ENCODE peak calls at places on chromosomes 2 and 18, in seven cellular contexts. One of them, this sample, is unnamed.

GRCh38 chr2:64394174-64394573 is 59.8 kb upstream of the LGALSL start:
- DNase-seq in ovary: no peak
- DNase-seq in RKO: no peak
- DNase-seq in anterior cingulate cortex: no peak
- DNase-seq in H54: no peak
- DNase-seq in hypothalamus: no peak
- DNase-seq in nephron progenitor cell: no peak
- DNase-seq in this sample: no peak

GRCh38 chr18:65214456-65214855 is 536.4 kb upstream of the CDH7 start:
- DNase-seq in ovary: no peak
- DNase-seq in hypothalamus: no peak
- DNase-seq in nephron progenitor cell: no peak
- DNase-seq in anterior cingulate cortex: no peak
- DNase-seq in RKO: no peak
- DNase-seq in H54: no peak
- DNase-seq in this sample: no peak

GRCh38 chr2:207288628-207289027 is 122.9 kb upstream of the KLF7 start:
- DNase-seq in hypothalamus: no peak
- DNase-seq in anterior cingulate cortex: no peak
- DNase-seq in RKO: no peak
- DNase-seq in H54: no peak
- DNase-seq in ovary: no peak
- DNase-seq in nephron progenitor cell: no peak
- DNase-seq in this sample: no peak

GRCh38 chr2:104434363-104434792 is 419.5 kb upstream of the POU3F3 start:
- DNase-seq in ovary: no peak
- DNase-seq in RKO: no peak
- DNase-seq in anterior cingulate cortex: no peak
- DNase-seq in H54: no peak
- DNase-seq in nephron progenitor cell: peak; percentile 30
- DNase-seq in hypothalamus: no peak
- DNase-seq in this sample: no peak

GRCh38 chr18:26225022-26225693 is 1.1 kb upstream of the TAF4B start:
- DNase-seq in anterior cingulate cortex: no peak
- DNase-seq in RKO: peak; percentile 9
- DNase-seq in hypothalamus: no peak
- DNase-seq in nephron progenitor cell: no peak
- DNase-seq in H54: no peak
- DNase-seq in ovary: no peak
- DNase-seq in this sample: no peak

GRCh38 chr18:39199231-39199855 is 1633.7 kb upstream of the CELF4 start:
- DNase-seq in H54: no peak
- DNase-seq in ovary: no peak
- DNase-seq in nephron progenitor cell: no peak
- DNase-seq in RKO: no peak
- DNase-seq in hypothalamus: no peak
- DNase-seq in anterior cingulate cortex: no peak
- DNase-seq in this sample: peak; percentile 42

GRCh38 chr18:34978953-34979608 is 62.1 kb upstream of the MAPRE2 start:
- DNase-seq in hypothalamus: peak; percentile 32
- DNase-seq in ovary: peak; percentile 43
- DNase-seq in H54: peak; percentile 29
- DNase-seq in RKO: peak; percentile 96
- DNase-seq in nephron progenitor cell: peak; percentile 16
- DNase-seq in anterior cingulate cortex: peak; percentile 86
- DNase-seq in this sample: no peak

GRCh38 chr18:5628512-5629255 is 84.9 kb upstream of the EPB41L3 start:
- DNase-seq in hypothalamus: no peak
- DNase-seq in anterior cingulate cortex: peak; percentile 60
- DNase-seq in nephron progenitor cell: peak; percentile 66
- DNase-seq in H54: no peak
- DNase-seq in ovary: peak; percentile 47
- DNase-seq in RKO: no peak
- DNase-seq in this sample: no peak

GRCh38 chr2:196601430-196602306 is 37.8 kb upstream of the CCDC150 start:
- DNase-seq in ovary: no peak
- DNase-seq in anterior cingulate cortex: no peak
- DNase-seq in nephron progenitor cell: no peak
- DNase-seq in H54: peak; percentile 93
- DNase-seq in hypothalamus: no peak
- DNase-seq in RKO: peak; percentile 87
- DNase-seq in this sample: peak; percentile 59

GRCh38 chr2:17043173-17043572 is 377.5 kb upstream of the CYRIA start:
- DNase-seq in ovary: no peak
- DNase-seq in anterior cingulate cortex: no peak
- DNase-seq in RKO: peak; percentile 2
- DNase-seq in hypothalamus: no peak
- DNase-seq in nephron progenitor cell: no peak
- DNase-seq in H54: no peak
- DNase-seq in this sample: no peak

GRCh38 chr2:237427807-237428506 is 14.0 kb upstream of the COL6A3 start:
- DNase-seq in ovary: no peak
- DNase-seq in anterior cingulate cortex: no peak
- DNase-seq in hypothalamus: no peak
- DNase-seq in H54: no peak
- DNase-seq in RKO: no peak
- DNase-seq in nephron progenitor cell: no peak
- DNase-seq in this sample: no peak

GRCh38 chr2:69693059-69693458 is 48.9 kb upstream of the ANXA4 start:
- DNase-seq in ovary: no peak
- DNase-seq in anterior cingulate cortex: no peak
- DNase-seq in RKO: no peak
- DNase-seq in H54: no peak
- DNase-seq in hypothalamus: no peak
- DNase-seq in nephron progenitor cell: no peak
- DNase-seq in this sample: no peak

GRCh38 chr2:36425771-36426340 is 70.3 kb downstream of the CRIM1 start:
- DNase-seq in anterior cingulate cortex: no peak
- DNase-seq in nephron progenitor cell: no peak
- DNase-seq in RKO: no peak
- DNase-seq in H54: no peak
- DNase-seq in hypothalamus: no peak
- DNase-seq in ovary: no peak
- DNase-seq in this sample: no peak

GRCh38 chr2:47494267-47495130 is 91.5 kb downstream of the MSH2 start:
- DNase-seq in H54: no peak
- DNase-seq in hypothalamus: no peak
- DNase-seq in nephron progenitor cell: no peak
- DNase-seq in ovary: no peak
- DNase-seq in RKO: no peak
- DNase-seq in anterior cingulate cortex: no peak
- DNase-seq in this sample: no peak

GRCh38 chr2:132969371-132969985 is 299.5 kb upstream of the LYPD1 start:
- DNase-seq in H54: no peak
- DNase-seq in ovary: no peak
- DNase-seq in hypothalamus: no peak
- DNase-seq in RKO: no peak
- DNase-seq in anterior cingulate cortex: no peak
- DNase-seq in nephron progenitor cell: no peak
- DNase-seq in this sample: no peak

GRCh38 chr2:231398585-231398984 is 3.1 kb downstream of the B3GNT7 start:
- DNase-seq in RKO: no peak
- DNase-seq in H54: no peak
- DNase-seq in ovary: peak; percentile 58
- DNase-seq in hypothalamus: no peak
- DNase-seq in anterior cingulate cortex: no peak
- DNase-seq in nephron progenitor cell: no peak
- DNase-seq in this sample: no peak

GRCh38 chr2:46701152-46701551 is 214.5 kb downstream of the MCFD2 start:
- DNase-seq in anterior cingulate cortex: no peak
- DNase-seq in H54: no peak
- DNase-seq in nephron progenitor cell: no peak
- DNase-seq in hypothalamus: no peak
- DNase-seq in ovary: no peak
- DNase-seq in RKO: peak; percentile 34
- DNase-seq in this sample: no peak

GRCh38 chr18:43367895-43368294 is 90.6 kb upstream of the SYT4 start:
- DNase-seq in RKO: no peak
- DNase-seq in ovary: no peak
- DNase-seq in anterior cingulate cortex: no peak
- DNase-seq in hypothalamus: no peak
- DNase-seq in nephron progenitor cell: no peak
- DNase-seq in H54: no peak
- DNase-seq in this sample: no peak

GRCh38 chr2:120109186-120110061 is 96.5 kb downstream of the EPB41L5 start:
- DNase-seq in nephron progenitor cell: no peak
- DNase-seq in H54: no peak
- DNase-seq in ovary: no peak
- DNase-seq in hypothalamus: no peak
- DNase-seq in RKO: peak; percentile 67
- DNase-seq in anterior cingulate cortex: no peak
- DNase-seq in this sample: no peak

GRCh38 chr2:3704647-3705046 is 1.3 kb downstream of the DCDC2C start:
- DNase-seq in H54: no peak
- DNase-seq in RKO: no peak
- DNase-seq in anterior cingulate cortex: no peak
- DNase-seq in hypothalamus: no peak
- DNase-seq in nephron progenitor cell: no peak
- DNase-seq in ovary: no peak
- DNase-seq in this sample: no peak

GRCh38 chr2:234003972-234004617 is 46.4 kb upstream of the SPP2 start:
- DNase-seq in RKO: peak; percentile 90
- DNase-seq in hypothalamus: no peak
- DNase-seq in H54: peak; percentile 74
- DNase-seq in ovary: no peak
- DNase-seq in nephron progenitor cell: no peak
- DNase-seq in anterior cingulate cortex: no peak
- DNase-seq in this sample: no peak

GRCh38 chr2:228094377-228094921 is 87.0 kb downstream of the SPHKAP start:
- DNase-seq in anterior cingulate cortex: no peak
- DNase-seq in ovary: no peak
- DNase-seq in nephron progenitor cell: no peak
- DNase-seq in H54: peak; percentile 24
- DNase-seq in RKO: no peak
- DNase-seq in hypothalamus: no peak
- DNase-seq in this sample: no peak